ENCODE peak calls at places on chromosomes 11 and 22, in ten cellular contexts. One of them, this sample, is unnamed.

GRCh38 chr22:38153821-38154562 is 27.6 kb downstream of the PLA2G6 start:
- DNase-seq in HEK293T: no peak
- DNase-seq in right lobe of liver: peak
- DNase-seq in EH: no peak
- DNase-seq in T follicular helper cell: no peak
- DNase-seq in thoracic aorta: no peak
- DNase-seq in COR-L47: no peak
- DNase-seq in IMR-90: no peak
- DNase-seq in NCI-H2081: no peak
- DNase-seq in mucosa of descending colon: no peak
- DNase-seq in this sample: no peak

GRCh38 chr11:44593194-44593593 is 27.7 kb downstream of the CD82 start:
- DNase-seq in NCI-H2081: no peak
- DNase-seq in HEK293T: no peak
- DNase-seq in EH: no peak
- DNase-seq in thoracic aorta: no peak
- DNase-seq in right lobe of liver: no peak
- DNase-seq in T follicular helper cell: no peak
- DNase-seq in mucosa of descending colon: no peak
- DNase-seq in COR-L47: no peak
- DNase-seq in IMR-90: no peak
- DNase-seq in this sample: no peak

GRCh38 chr11:117279711-117280376 is 11.3 kb upstream of the BACE1-AS start:
- DNase-seq in T follicular helper cell: no peak
- DNase-seq in HEK293T: no peak
- DNase-seq in EH: no peak
- DNase-seq in right lobe of liver: no peak
- DNase-seq in NCI-H2081: no peak
- DNase-seq in IMR-90: no peak
- DNase-seq in mucosa of descending colon: no peak
- DNase-seq in thoracic aorta: no peak
- DNase-seq in COR-L47: no peak
- DNase-seq in this sample: no peak

GRCh38 chr22:22682807-22683667 is 38.6 kb downstream of the GGTLC2 start:
- DNase-seq in NCI-H2081: no peak
- DNase-seq in thoracic aorta: no peak
- DNase-seq in right lobe of liver: no peak
- DNase-seq in IMR-90: peak
- DNase-seq in T follicular helper cell: no peak
- DNase-seq in mucosa of descending colon: no peak
- DNase-seq in COR-L47: no peak
- DNase-seq in HEK293T: no peak
- DNase-seq in EH: peak
- DNase-seq in this sample: peak

GRCh38 chr11:9861860-9862725 is 198.2 kb downstream of the SWAP70 start:
- DNase-seq in NCI-H2081: peak
- DNase-seq in T follicular helper cell: peak
- DNase-seq in COR-L47: peak
- DNase-seq in thoracic aorta: no peak
- DNase-seq in mucosa of descending colon: peak
- DNase-seq in HEK293T: peak
- DNase-seq in IMR-90: peak
- DNase-seq in right lobe of liver: peak
- DNase-seq in EH: peak
- DNase-seq in this sample: no peak

GRCh38 chr22:44312766-44313165 is at the start of gene SHISAL1:
- DNase-seq in mucosa of descending colon: no peak
- DNase-seq in EH: peak
- DNase-seq in COR-L47: no peak
- DNase-seq in IMR-90: peak
- DNase-seq in HEK293T: no peak
- DNase-seq in thoracic aorta: no peak
- DNase-seq in NCI-H2081: no peak
- DNase-seq in T follicular helper cell: no peak
- DNase-seq in right lobe of liver: no peak
- DNase-seq in this sample: no peak

GRCh38 chr11:35525501-35526175 is at the start of gene PAMR1:
- DNase-seq in COR-L47: peak
- DNase-seq in mucosa of descending colon: peak
- DNase-seq in right lobe of liver: peak
- DNase-seq in HEK293T: peak
- DNase-seq in T follicular helper cell: no peak
- DNase-seq in NCI-H2081: no peak
- DNase-seq in thoracic aorta: no peak
- DNase-seq in IMR-90: peak
- DNase-seq in EH: peak
- DNase-seq in this sample: peak

GRCh38 chr11:67238894-67239794 is 27.1 kb upstream of the GRK2 start:
- DNase-seq in IMR-90: peak
- DNase-seq in T follicular helper cell: no peak
- DNase-seq in mucosa of descending colon: no peak
- DNase-seq in NCI-H2081: no peak
- DNase-seq in right lobe of liver: no peak
- DNase-seq in EH: peak
- DNase-seq in HEK293T: no peak
- DNase-seq in COR-L47: no peak
- DNase-seq in thoracic aorta: no peak
- DNase-seq in this sample: no peak

GRCh38 chr11:103892603-103893002 is 143.8 kb upstream of the DDI1 start:
- DNase-seq in thoracic aorta: no peak
- DNase-seq in NCI-H2081: no peak
- DNase-seq in mucosa of descending colon: no peak
- DNase-seq in T follicular helper cell: no peak
- DNase-seq in EH: peak
- DNase-seq in IMR-90: peak
- DNase-seq in HEK293T: no peak
- DNase-seq in right lobe of liver: no peak
- DNase-seq in COR-L47: no peak
- DNase-seq in this sample: no peak

GRCh38 chr11:12706531-12707499 is 32.6 kb downstream of the TEAD1 start:
- DNase-seq in thoracic aorta: no peak
- DNase-seq in NCI-H2081: peak
- DNase-seq in HEK293T: peak
- DNase-seq in COR-L47: peak
- DNase-seq in EH: peak
- DNase-seq in mucosa of descending colon: no peak
- DNase-seq in IMR-90: no peak
- DNase-seq in T follicular helper cell: no peak
- DNase-seq in right lobe of liver: peak
- DNase-seq in this sample: no peak

GRCh38 chr11:385594-386351 is 8.2 kb upstream of the PKP3 start:
- DNase-seq in NCI-H2081: no peak
- DNase-seq in right lobe of liver: no peak
- DNase-seq in EH: no peak
- DNase-seq in IMR-90: no peak
- DNase-seq in T follicular helper cell: no peak
- DNase-seq in thoracic aorta: no peak
- DNase-seq in mucosa of descending colon: no peak
- DNase-seq in HEK293T: no peak
- DNase-seq in COR-L47: no peak
- DNase-seq in this sample: no peak

GRCh38 chr11:73404048-73404447 is 27.8 kb downstream of the RELT start:
- DNase-seq in NCI-H2081: peak
- DNase-seq in EH: peak
- DNase-seq in thoracic aorta: no peak
- DNase-seq in right lobe of liver: peak
- DNase-seq in IMR-90: peak
- DNase-seq in HEK293T: peak
- DNase-seq in T follicular helper cell: no peak
- DNase-seq in COR-L47: no peak
- DNase-seq in mucosa of descending colon: no peak
- DNase-seq in this sample: no peak